ENCODE peak calls at places on chromosomes 16 and 17, in ten cellular contexts. R is suprapubic skin, H is GM12891, I is adrenal gland, Z is erythroblast, E is A549, K is HCT116, C is esophagus squamous epithelium, B is right lobe of liver, M is endothelial cell of umbilical vein. D is an unnamed sample.

GRCh38 chr16:80377621-80378020 is 163.2 kb upstream of the DYNLRB2 start:
- DNase-seq in R (no peak), H (no peak), I (no peak), Z (no peak), E (no peak), K (no peak), C (no peak), B (no peak), M (no peak), D (no peak)

GRCh38 chr16:57372372-57373116 is at the start of gene CX3CL1:
- DNase-seq in R (peak), H (no peak), I (peak), Z (no peak), E (no peak), K (no peak), C (no peak), B (peak), M (peak), D (no peak)

GRCh38 chr17:49703557-49704277 is 4.0 kb downstream of the SLC35B1 start:
- DNase-seq in R (no peak), H (no peak), I (peak), Z (peak), E (peak), K (peak), C (no peak), B (peak), M (peak), D (peak)

GRCh38 chr16:64184156-64184555 is 937.7 kb downstream of the CDH11 start:
- DNase-seq in R (no peak), H (no peak), I (no peak), Z (no peak), E (no peak), K (no peak), C (no peak), B (no peak), M (no peak), D (no peak)

GRCh38 chr17:48910370-48910769 is 2.2 kb downstream of the UBE2Z start:
- DNase-seq in R (no peak), H (no peak), I (no peak), Z (no peak), E (no peak), K (no peak), C (no peak), B (no peak), M (no peak), D (no peak)

GRCh38 chr16:72590179-72590937 is 418.4 kb upstream of the PMFBP1 start:
- DNase-seq in R (no peak), H (no peak), I (no peak), Z (no peak), E (no peak), K (no peak), C (no peak), B (no peak), M (no peak), D (no peak)

GRCh38 chr17:67974186-67974585 is 22.1 kb downstream of the C17orf58 start:
- DNase-seq in R (no peak), H (no peak), I (no peak), Z (no peak), E (no peak), K (no peak), C (no peak), B (no peak), M (peak), D (no peak)

GRCh38 chr16:86756882-86757703 is 178.7 kb downstream of the FOXL1 start:
- DNase-seq in R (no peak), H (no peak), I (no peak), Z (no peak), E (no peak), K (no peak), C (no peak), B (no peak), M (peak), D (no peak)

GRCh38 chr16:79703066-79703465 is 102.5 kb upstream of the MAF start:
- DNase-seq in R (no peak), H (no peak), I (no peak), Z (no peak), E (no peak), K (no peak), C (no peak), B (no peak), M (no peak), D (no peak)

GRCh38 chr17:80678621-80679020 is 134.0 kb downstream of the RPTOR start:
- DNase-seq in R (no peak), H (no peak), I (peak), Z (no peak), E (no peak), K (no peak), C (no peak), B (no peak), M (no peak), D (peak)

GRCh38 chr16:1705688-1706385 is at the start of gene MAPK8IP3:
- DNase-seq in R (peak), H (peak), I (peak), Z (peak), E (peak), K (peak), C (peak), B (peak), M (peak), D (peak)

GRCh38 chr16:19859603-19860002 is 25.0 kb downstream of the GPRC5B start:
- DNase-seq in R (peak), H (no peak), I (no peak), Z (no peak), E (no peak), K (no peak), C (no peak), B (no peak), M (no peak), D (no peak)

GRCh38 chr17:79855331-79856124 is 16.3 kb upstream of the CBX4 start:
- DNase-seq in R (no peak), H (no peak), I (no peak), Z (no peak), E (no peak), K (no peak), C (no peak), B (no peak), M (no peak), D (no peak)

GRCh38 chr17:21171970-21172510 is 41.9 kb downstream of the TMEM11 start:
- DNase-seq in R (no peak), H (no peak), I (no peak), Z (no peak), E (no peak), K (no peak), C (no peak), B (no peak), M (no peak), D (no peak)

GRCh38 chr16:19005561-19006445 is 22.1 kb downstream of the TMC7 start:
- DNase-seq in R (peak), H (no peak), I (no peak), Z (no peak), E (peak), K (peak), C (peak), B (no peak), M (peak), D (peak)

GRCh38 chr16:22198547-22199293 is 7.4 kb upstream of the EEF2K start:
- DNase-seq in R (no peak), H (no peak), I (no peak), Z (no peak), E (peak), K (no peak), C (no peak), B (no peak), M (no peak), D (no peak)

GRCh38 chr17:49585422-49586027 is 9.9 kb downstream of the NXPH3 start:
- DNase-seq in R (no peak), H (no peak), I (no peak), Z (no peak), E (peak), K (no peak), C (no peak), B (no peak), M (no peak), D (no peak)

GRCh38 chr17:80272366-80272765 is 11.7 kb downstream of the RNF213 start:
- DNase-seq in R (no peak), H (no peak), I (no peak), Z (no peak), E (no peak), K (no peak), C (no peak), B (no peak), M (no peak), D (no peak)

GRCh38 chr17:79742951-79743476 is 12.3 kb downstream of the ENPP7 start:
- DNase-seq in R (no peak), H (no peak), I (no peak), Z (no peak), E (no peak), K (no peak), C (no peak), B (no peak), M (no peak), D (no peak)

GRCh38 chr17:29933379-29933778 is 3.4 kb upstream of the SSH2 start:
- DNase-seq in R (no peak), H (no peak), I (peak), Z (no peak), E (peak), K (peak), C (no peak), B (no peak), M (peak), D (no peak)

GRCh38 chr17:42361781-42362186 is 26.5 kb downstream of the STAT3 start:
- DNase-seq in R (no peak), H (no peak), I (peak), Z (no peak), E (peak), K (no peak), C (no peak), B (no peak), M (no peak), D (no peak)

GRCh38 chr16:28027055-28027454 is 36.5 kb downstream of the GSG1L start:
- DNase-seq in R (no peak), H (no peak), I (no peak), Z (no peak), E (peak), K (no peak), C (no peak), B (no peak), M (no peak), D (no peak)

GRCh38 chr17:40901981-40902862 is 17.2 kb upstream of the KRT20 start:
- DNase-seq in R (no peak), H (no peak), I (no peak), Z (no peak), E (peak), K (peak), C (no peak), B (no peak), M (no peak), D (no peak)

GRCh38 chr17:66415366-66416206 is 113.2 kb downstream of the PRKCA start:
- DNase-seq in R (no peak), H (no peak), I (no peak), Z (no peak), E (no peak), K (no peak), C (no peak), B (no peak), M (no peak), D (no peak)

GRCh38 chr16:72042157-72042660 is 12.1 kb upstream of the HP start:
- DNase-seq in R (no peak), H (no peak), I (no peak), Z (no peak), E (no peak), K (no peak), C (no peak), B (peak), M (peak), D (no peak)

GRCh38 chr17:56914641-56915263 is 903 bp upstream of the TRIM25 start:
- DNase-seq in R (no peak), H (no peak), I (no peak), Z (peak), E (peak), K (peak), C (no peak), B (no peak), M (no peak), D (no peak)

GRCh38 chr16:1610841-1611653 is 825 bp downstream of the IFT140 start:
- DNase-seq in R (no peak), H (no peak), I (peak), Z (no peak), E (no peak), K (no peak), C (no peak), B (no peak), M (no peak), D (no peak)

GRCh38 chr16:47431960-47432359 is 28.9 kb downstream of the ITFG1 start:
- DNase-seq in R (no peak), H (no peak), I (no peak), Z (no peak), E (no peak), K (no peak), C (no peak), B (no peak), M (no peak), D (no peak)

GRCh38 chr17:81208651-81209050 is 14.1 kb downstream of the CEP131 start:
- DNase-seq in R (no peak), H (no peak), I (no peak), Z (no peak), E (no peak), K (no peak), C (no peak), B (no peak), M (no peak), D (no peak)

GRCh38 chr17:51397361-51398127 is 137.2 kb downstream of the UTP18 start:
- DNase-seq in R (no peak), H (no peak), I (no peak), Z (no peak), E (peak), K (peak), C (no peak), B (no peak), M (no peak), D (peak)

GRCh38 chr17:6413073-6413472 is 21.8 kb downstream of the AIPL1 start:
- DNase-seq in R (no peak), H (peak), I (no peak), Z (peak), E (peak), K (peak), C (no peak), B (no peak), M (peak), D (peak)

GRCh38 chr17:77453613-77454559 is 313.1 kb downstream of the SEC14L1 start:
- DNase-seq in R (no peak), H (no peak), I (no peak), Z (no peak), E (no peak), K (no peak), C (no peak), B (peak), M (no peak), D (no peak)

GRCh38 chr17:48513097-48513496 is 17.7 kb downstream of the HOXB1 start:
- DNase-seq in R (no peak), H (no peak), I (no peak), Z (no peak), E (no peak), K (no peak), C (no peak), B (no peak), M (no peak), D (no peak)

GRCh38 chr16:20321671-20322070 is 5.6 kb downstream of the GP2 start:
- DNase-seq in R (no peak), H (no peak), I (no peak), Z (no peak), E (no peak), K (no peak), C (no peak), B (no peak), M (no peak), D (no peak)

GRCh38 chr16:22784690-22785214 is 29.2 kb upstream of the HS3ST2 start:
- DNase-seq in R (no peak), H (no peak), I (no peak), Z (no peak), E (no peak), K (no peak), C (no peak), B (no peak), M (no peak), D (no peak)

GRCh38 chr16:89309438-89310122 is 92.1 kb downstream of the ZNF778 start:
- DNase-seq in R (no peak), H (no peak), I (no peak), Z (no peak), E (no peak), K (no peak), C (no peak), B (no peak), M (no peak), D (no peak)

GRCh38 chr17:17151962-17152361 is 54.2 kb downstream of the PLD6 start:
- DNase-seq in R (peak), H (no peak), I (peak), Z (no peak), E (peak), K (no peak), C (no peak), B (peak), M (peak), D (peak)

GRCh38 chr16:70804729-70805169 is 3.8 kb upstream of the VAC14 start:
- DNase-seq in R (no peak), H (no peak), I (no peak), Z (no peak), E (no peak), K (no peak), C (no peak), B (no peak), M (no peak), D (peak)
- TF ChIP-seq POLR2A in R (no peak), H (no peak), I (no peak), Z (no peak), E (no peak), K (peak), C (no peak), B (no peak), M (peak), D (no peak)

DNA sequence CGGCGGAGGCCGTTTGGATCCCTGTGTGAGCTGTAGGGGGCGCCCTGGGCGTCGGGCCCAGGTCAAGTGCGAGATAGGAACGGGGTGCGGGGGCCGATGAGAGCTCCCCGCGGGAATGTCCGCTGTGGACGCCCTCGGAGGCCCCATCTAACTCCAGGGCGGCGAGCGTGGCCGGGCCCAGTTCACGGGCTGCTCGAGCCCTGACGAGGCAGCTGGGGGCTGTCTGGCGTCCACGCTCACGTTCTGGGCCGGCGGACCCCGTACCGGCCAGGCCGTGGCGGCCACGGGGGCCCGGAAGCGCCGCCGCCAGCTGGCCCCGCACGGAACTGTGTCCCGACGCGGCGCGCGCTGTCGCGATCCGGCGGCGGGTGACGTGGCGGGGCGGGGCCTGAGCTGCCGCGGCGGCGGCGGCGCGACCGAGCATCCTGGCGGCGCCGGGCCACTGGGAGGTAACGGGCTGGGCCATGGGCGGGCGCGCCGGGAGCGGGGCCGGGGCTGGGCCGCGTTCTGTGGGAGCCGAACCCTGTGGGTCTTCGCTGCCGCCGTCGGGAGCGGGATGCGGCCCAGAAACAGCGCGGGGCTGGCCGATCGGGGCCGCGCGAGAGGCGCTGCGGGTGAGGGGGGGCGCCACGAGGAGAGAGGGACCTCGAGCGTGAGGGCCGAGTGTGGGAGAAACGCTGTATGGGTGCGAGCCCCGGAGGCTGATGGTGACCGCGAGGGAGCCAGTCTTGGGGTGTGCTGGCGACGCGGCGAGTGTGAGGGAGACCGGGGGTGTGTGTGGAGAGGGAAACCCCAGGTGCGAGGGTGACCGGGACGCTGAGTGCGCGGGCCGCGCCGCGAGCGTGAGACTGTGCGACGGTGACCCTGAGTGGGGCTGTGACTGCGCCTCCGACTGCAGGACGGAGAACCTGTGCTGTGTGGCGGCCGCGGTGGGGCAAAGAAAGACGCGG is at the start of gene SLC7A6:
- DNase-seq in R (peak), H (peak), I (peak), Z (peak), E (peak), K (peak), C (no peak), B (peak), M (peak), D (peak)
- TF ChIP-seq POLR2A in R (peak), H (no peak), I (peak), Z (peak), E (peak), K (peak), C (no peak), B (peak), M (peak), D (peak)

GRCh38 chr17:75090871-75091854 is 3.4 kb downstream of the SLC16A5 start:
- DNase-seq in R (no peak), H (no peak), I (peak), Z (peak), E (peak), K (no peak), C (no peak), B (peak), M (no peak), D (no peak)

GRCh38 chr17:75087182-75087557 is 584 bp upstream of the SLC16A5 start:
- DNase-seq in R (no peak), H (no peak), I (no peak), Z (no peak), E (no peak), K (no peak), C (no peak), B (no peak), M (no peak), D (no peak)

GRCh38 chr17:75088465-75088895 is 726 bp downstream of the SLC16A5 start:
- DNase-seq in R (no peak), H (no peak), I (no peak), Z (no peak), E (peak), K (no peak), C (no peak), B (no peak), M (no peak), D (no peak)

GRCh38 chr17:75087558-75088453 is at the start of gene SLC16A5:
- DNase-seq in R (peak), H (peak), I (peak), Z (peak), E (peak), K (peak), C (peak), B (peak), M (peak), D (no peak)

DNA sequence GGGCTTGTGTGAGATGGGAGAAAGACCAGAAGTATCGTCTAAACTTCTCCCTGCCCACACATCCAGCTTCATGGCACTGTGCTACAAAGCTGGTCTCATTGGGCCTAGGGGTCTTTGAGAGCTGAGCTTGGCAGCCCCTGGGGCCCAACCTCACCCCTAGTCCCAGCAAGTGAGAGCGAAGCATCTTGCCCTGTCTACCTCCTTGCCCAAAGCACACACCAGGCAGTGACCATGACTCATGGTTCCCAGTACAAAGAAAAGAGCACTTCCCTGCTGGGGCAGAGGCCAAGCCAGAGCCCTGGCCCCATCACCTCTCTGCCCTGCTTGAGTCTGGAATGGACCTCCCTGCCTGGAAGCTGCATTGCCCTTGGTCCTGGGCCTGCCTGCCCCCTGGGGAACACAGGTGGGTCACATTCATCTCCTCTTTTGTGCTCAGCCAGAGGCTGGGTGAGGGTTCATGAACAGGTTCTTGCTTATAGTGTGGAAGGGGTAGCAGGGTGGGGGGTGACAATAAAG is 1.2 kb downstream of the SLC16A5 start:
- DNase-seq in R (no peak), H (no peak), I (no peak), Z (peak), E (peak), K (no peak), C (no peak), B (peak), M (peak), D (peak)
- TF ChIP-seq POLR2A in R (no peak), H (no peak), I (no peak), Z (no peak), E (peak), K (no peak), C (no peak), B (no peak), M (peak), D (no peak)

DNA sequence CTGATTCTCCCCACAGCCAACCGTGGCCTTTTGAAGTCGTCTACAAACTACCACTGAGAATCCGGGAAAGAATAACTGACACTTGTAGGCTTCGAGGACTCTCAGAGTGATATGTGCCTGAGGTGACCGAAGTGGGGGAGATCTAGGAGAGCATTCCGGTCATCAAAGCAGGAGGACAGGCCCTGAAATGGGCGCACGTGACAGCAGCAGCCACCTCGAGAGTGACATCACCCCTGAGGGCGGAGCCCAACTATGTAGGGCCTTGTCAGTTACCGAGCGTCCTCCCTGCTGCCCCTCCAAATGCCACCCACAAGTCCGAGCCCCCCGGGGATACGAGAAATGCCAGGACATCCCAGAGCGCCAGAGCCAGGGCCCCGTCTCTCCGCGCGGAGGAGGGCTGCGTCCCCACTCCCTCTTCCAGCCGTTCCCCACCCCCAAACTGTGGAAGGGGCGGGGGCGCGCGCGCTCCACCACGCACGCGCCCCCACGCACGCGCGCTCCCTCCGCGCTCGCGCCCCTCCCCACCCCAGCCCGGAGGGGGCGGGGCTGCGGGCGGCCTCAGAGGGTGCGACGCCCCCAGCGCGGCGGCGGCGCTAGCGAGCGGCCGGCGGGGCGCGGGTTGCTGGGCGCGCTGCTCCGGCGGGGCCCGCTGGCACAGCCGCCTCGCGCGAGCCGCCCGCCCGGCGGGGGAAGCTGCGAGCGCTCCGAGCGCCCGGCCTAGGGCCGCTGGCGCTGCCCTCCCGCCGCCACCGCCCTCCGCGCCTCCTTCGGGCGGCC is at the start of gene TANC2:
- DNase-seq in R (peak), H (peak), I (peak), Z (peak), E (peak), K (peak), C (no peak), B (peak), M (peak), D (peak)
- TF ChIP-seq POLR2A in R (peak), H (no peak), I (peak), Z (peak), E (peak), K (peak), C (no peak), B (peak), M (peak), D (peak)

D was measured in H54.